ENCODE peak calls at places on chromosome 22, in seven cellular contexts. T, L, B, C, A, G and Q are unnamed samples. For H3K9me3, the result is how much of the 10 kb centered on the place peaks cover.

GRCh38 chr22:29457730-29458129 is 19.3 kb downstream of the RFPL1 start:
- DNase-seq in L (no peak), C (no peak), B (peak), G (no peak), T (peak), A (no peak), Q (no peak)

GRCh38 chr22:20395897-20396287 is 1.9 kb downstream of the ZNF74 start:
- DNase-seq in A (no peak), B (no peak), L (no peak), G (no peak), T (no peak), C (no peak), Q (no peak)

GRCh38 chr22:23824476-23825245 is 14.1 kb downstream of the DERL3 start:
- DNase-seq in T (no peak), C (no peak), G (no peak), B (no peak), L (peak), A (no peak), Q (no peak)

GRCh38 chr22:19523240-19524169 is 705 bp downstream of the CLDN5 start:
- DNase-seq in A (no peak), G (no peak), T (no peak), C (no peak), L (no peak), B (peak), Q (peak)

GRCh38 chr22:37740455-37741311 is 43.8 kb downstream of the TRIOBP start:
- DNase-seq in A (no peak), C (no peak), L (peak), G (no peak), B (no peak), T (no peak), Q (no peak)

GRCh38 chr22:19855504-19856409 is 1.1 kb upstream of the GNB1L start:
- DNase-seq in A (no peak), T (peak), G (peak), B (peak), C (no peak), L (peak), Q (peak)

GRCh38 chr22:44449683-44450425 is 48.2 kb downstream of the RTL6 start:
- DNase-seq in C (no peak), T (no peak), B (no peak), G (no peak), L (no peak), A (no peak), Q (no peak)

GRCh38 chr22:30196141-30196866 is 50.3 kb downstream of the LIF start:
- DNase-seq in L (no peak), G (peak), T (peak), A (peak), B (peak), C (peak), Q (peak)

GRCh38 chr22:40654522-40655167 is 18.1 kb upstream of the MRTFA start:
- DNase-seq in C (no peak), L (no peak), T (no peak), B (peak), G (peak), A (peak), Q (no peak)

GRCh38 chr22:20436309-20437252 is 1.0 kb downstream of the SCARF2 start:
- DNase-seq in G (no peak), B (peak), L (peak), T (no peak), A (no peak), C (no peak), Q (no peak)

GRCh38 chr22:25057013-25057881 is 104.7 kb downstream of the KIAA1671 start:
- DNase-seq in T (no peak), A (peak), L (peak), B (no peak), C (no peak), G (peak), Q (peak)

GRCh38 chr22:29679316-29679715 is 40.5 kb upstream of the CABP7 start:
- DNase-seq in B (no peak), T (no peak), G (no peak), A (no peak), C (no peak), L (no peak), Q (no peak)

GRCh38 chr22:36853407-36854099 is 7.3 kb upstream of the NCF4 start:
- DNase-seq in A (no peak), G (peak), L (no peak), B (peak), T (no peak), C (no peak), Q (peak)

GRCh38 chr22:29117799-29118477 is 45.1 kb downstream of the KREMEN1 start:
- DNase-seq in B (peak), C (no peak), G (no peak), A (no peak), T (no peak), L (no peak), Q (no peak)

GRCh38 chr22:30001459-30001858 is 78.8 kb upstream of the HORMAD2 start:
- DNase-seq in G (no peak), A (no peak), T (no peak), B (no peak), L (no peak), C (no peak), Q (no peak)

GRCh38 chr22:24271406-24271760 is 752 bp downstream of the SPECC1L start:
- DNase-seq in T (no peak), A (no peak), G (no peak), B (peak), L (no peak), C (no peak), Q (no peak)

GRCh38 chr22:29108137-29108536 is 35.3 kb downstream of the KREMEN1 start:
- DNase-seq in A (no peak), L (no peak), C (no peak), G (no peak), T (no peak), B (peak), Q (no peak)

GRCh38 chr22:19847345-19847632 is 7.4 kb downstream of the GNB1L start:
- DNase-seq in C (no peak), G (no peak), T (no peak), B (no peak), L (no peak), A (no peak), Q (no peak)

GRCh38 chr22:33476716-33477115 is 418.5 kb upstream of the SYN3 start:
- DNase-seq in T (no peak), G (no peak), L (no peak), A (no peak), B (peak), C (no peak), Q (no peak)

GRCh38 chr22:24516301-24516737 is 21.2 kb downstream of the UPB1 start:
- DNase-seq in T (no peak), C (peak), L (peak), A (no peak), B (peak), G (no peak), Q (peak)

GRCh38 chr22:24521791-24522245 is 26.7 kb downstream of the UPB1 start:
- DNase-seq in C (no peak), T (no peak), G (peak), A (peak), L (peak), B (peak), Q (no peak)

GRCh38 chr22:20497426-20497825 is 1.8 kb upstream of the KLHL22 start:
- DNase-seq in G (no peak), C (no peak), A (no peak), B (no peak), T (no peak), L (no peak), Q (no peak)

DNA sequence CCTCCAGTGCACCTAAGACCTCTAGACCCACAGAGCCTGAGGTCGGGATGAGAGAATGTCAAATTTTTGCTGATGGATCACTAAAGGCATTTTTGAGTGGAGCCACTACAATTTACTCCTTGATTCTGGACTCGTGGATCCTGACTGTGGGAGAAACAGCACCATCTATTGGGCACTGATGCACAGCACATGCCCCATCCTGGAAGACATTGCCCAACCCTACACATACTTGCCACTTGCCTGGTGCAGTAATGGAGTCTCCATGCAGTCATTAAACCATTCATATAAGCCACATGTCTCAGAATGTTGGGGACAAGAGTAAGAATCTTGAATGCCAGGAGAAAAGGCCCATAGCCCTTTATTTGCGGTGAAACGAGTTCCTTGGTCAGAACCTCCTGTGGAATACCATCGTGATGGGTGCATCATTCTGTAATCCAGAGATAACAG is 103.9 kb downstream of the GGTLC2 start:
- DNase-seq in B (peak), T (no peak), G (peak), L (no peak), A (peak), C (peak), Q (no peak)
- TF ChIP-seq CTCF in B (peak), T (peak), G (peak), L (peak), A (peak), C (peak), Q (peak)

DNA sequence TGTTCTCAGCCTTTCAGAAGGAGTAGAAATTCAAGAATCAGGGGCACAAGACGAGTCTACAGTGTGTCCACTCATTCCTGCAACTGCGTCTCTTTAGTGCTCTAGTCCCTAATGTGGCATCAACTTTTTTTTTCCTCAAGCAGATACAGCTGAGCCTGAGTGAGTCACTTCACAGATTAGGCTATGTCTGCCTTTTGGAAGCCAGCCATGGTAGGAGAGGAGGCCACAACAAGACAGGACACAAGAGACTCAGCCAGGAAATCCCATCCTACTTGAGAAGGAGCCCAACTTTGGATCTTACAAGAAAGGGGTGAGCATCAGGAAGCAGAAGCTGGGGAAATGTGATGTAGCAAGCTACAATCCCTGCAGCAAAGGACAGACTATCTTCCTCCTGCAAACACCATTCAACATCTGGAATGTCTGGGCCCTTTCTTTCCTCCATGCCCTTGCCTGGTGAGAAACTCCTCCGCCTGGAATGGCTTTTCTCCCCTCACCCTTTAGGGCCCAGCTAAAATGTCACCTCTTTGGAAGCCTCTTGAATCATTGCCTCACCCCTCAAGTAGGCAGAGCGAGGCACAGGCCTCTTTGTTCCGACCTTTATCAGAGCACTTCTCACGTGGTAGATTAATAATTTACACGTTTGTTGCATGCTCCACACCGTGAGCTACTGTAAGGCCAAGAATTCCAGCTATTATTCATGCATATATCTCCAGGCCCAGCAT is 156.4 kb upstream of the PITPNB start:
- DNase-seq in L (no peak), B (peak), C (peak), A (no peak), T (no peak), G (peak), Q (peak)
- H3K9me3 ChIP-seq in L (under half), B (under half), C (under half), A (under half), T (under half), G (under half), Q (under half)

GRCh38 chr22:43427296-43428004 is 15.6 kb downstream of the MPPED1 start:
- DNase-seq in C (no peak), T (no peak), G (no peak), A (no peak), B (no peak), L (no peak), Q (peak)
- TF ChIP-seq CTCF in C (no peak), T (no peak), G (no peak), A (no peak), B (no peak), L (no peak), Q (no peak)

GRCh38 chr22:47740109-47740805 is 977.8 kb downstream of the TBC1D22A start:
- DNase-seq in C (no peak), L (no peak), G (no peak), A (no peak), T (no peak), B (no peak), Q (no peak)

GRCh38 chr22:47736166-47737034 is 974.0 kb downstream of the TBC1D22A start:
- DNase-seq in A (peak), G (no peak), L (no peak), T (no peak), B (no peak), C (no peak), Q (no peak)

GRCh38 chr22:47739216-47739615 is 976.8 kb downstream of the TBC1D22A start:
- DNase-seq in G (no peak), B (no peak), T (no peak), A (no peak), L (no peak), C (no peak), Q (no peak)

GRCh38 chr22:47739616-47740015 is 977.2 kb downstream of the TBC1D22A start:
- DNase-seq in L (no peak), G (no peak), A (no peak), B (no peak), T (no peak), C (no peak), Q (no peak)

DNA sequence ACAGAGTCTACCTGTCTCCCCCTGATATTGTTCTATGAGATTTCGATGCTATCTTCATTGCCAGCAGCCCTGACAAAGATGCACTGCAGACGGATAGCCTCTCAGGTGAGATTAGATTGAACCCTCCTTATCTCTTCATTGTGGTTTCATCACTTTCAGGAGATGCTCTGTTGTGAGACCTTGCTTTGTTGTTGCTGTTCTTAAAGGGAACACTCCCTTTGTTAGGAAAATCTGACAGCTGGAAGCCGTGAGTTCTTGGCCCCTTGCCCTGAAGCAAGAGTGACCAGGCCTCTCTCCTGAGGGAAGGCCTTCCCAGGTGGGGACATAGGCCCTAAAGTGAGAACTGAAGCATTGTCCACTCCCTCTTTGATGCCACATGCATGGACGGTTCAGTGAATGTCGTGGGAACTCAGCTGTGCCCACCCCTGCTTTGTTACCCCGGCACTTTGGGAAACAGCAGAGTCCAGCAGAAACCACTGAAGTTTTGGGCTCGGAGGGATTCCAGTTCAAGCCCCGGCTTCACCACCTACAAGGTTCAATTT is 976.1 kb downstream of the TBC1D22A start:
- DNase-seq in B (no peak), T (no peak), L (no peak), C (no peak), A (no peak), G (no peak), Q (no peak)
- H3K9me3 ChIP-seq in B (under half), T (under half), L (under half), C (half or more), A (under half), G (under half), Q (under half)

GRCh38 chr22:39621826-39622225 is 51.3 kb downstream of the CACNA1I start:
- DNase-seq in C (no peak), A (no peak), T (no peak), L (no peak), G (no peak), B (no peak), Q (no peak)

GRCh38 chr22:39623603-39624500 is 53.3 kb downstream of the CACNA1I start:
- DNase-seq in G (no peak), C (no peak), L (peak), T (no peak), B (no peak), A (no peak), Q (no peak)

GRCh38 chr22:39624501-39624821 is 53.9 kb downstream of the CACNA1I start:
- DNase-seq in L (no peak), C (no peak), T (no peak), G (no peak), B (no peak), A (no peak), Q (no peak)

GRCh38 chr22:39620924-39621690 is 50.6 kb downstream of the CACNA1I start:
- DNase-seq in A (no peak), C (no peak), L (peak), T (no peak), G (no peak), B (no peak), Q (no peak)

GRCh38 chr22:39622881-39623367 is 52.4 kb downstream of the CACNA1I start:
- DNase-seq in G (peak), T (no peak), C (no peak), L (peak), B (peak), A (no peak), Q (peak)
- TF ChIP-seq CTCF in G (peak), T (peak), C (peak), L (peak), B (peak), A (peak), Q (peak)

GRCh38 chr22:47006869-47007268 is 244.4 kb downstream of the TBC1D22A start:
- DNase-seq in L (no peak), G (no peak), C (no peak), T (no peak), A (no peak), B (no peak), Q (no peak)
- H3K9me3 ChIP-seq in L (under half), G (under half), C (under half), T (under half), A (under half), B (under half), Q (under half)

DNA sequence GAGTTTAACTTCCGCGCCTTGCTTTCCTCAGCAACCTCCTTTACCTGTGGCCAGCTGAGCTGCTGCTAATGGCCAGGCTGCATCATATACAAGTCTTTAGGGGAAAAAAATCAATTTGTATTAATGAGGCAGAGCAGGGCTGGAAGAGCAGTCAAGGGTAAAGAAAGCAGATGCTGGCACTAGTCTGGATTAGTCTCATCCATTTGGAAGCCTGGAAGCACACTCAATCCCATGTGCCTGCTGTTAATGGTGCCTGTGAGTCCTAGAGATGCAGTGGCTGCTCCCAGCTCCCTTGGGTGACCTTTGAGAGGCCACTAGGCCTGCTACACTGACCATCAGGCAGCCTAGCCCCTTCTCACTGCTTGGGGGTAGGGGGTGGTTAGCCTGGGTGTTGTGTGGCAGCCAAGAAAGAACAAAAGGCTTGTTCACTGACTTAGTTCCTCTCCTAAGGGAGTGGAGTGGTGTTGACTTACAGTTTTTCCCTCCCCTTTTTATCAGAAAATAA is 8.0 kb downstream of the PIK3IP1 start:
- DNase-seq in A (no peak), C (no peak), B (no peak), G (no peak), T (no peak), L (no peak), Q (no peak)
- TF ChIP-seq CTCF in A (no peak), C (no peak), B (no peak), G (no peak), T (no peak), L (no peak), Q (no peak)

GRCh38 chr22:49866134-49866533 is 12.5 kb downstream of the ZBED4 start:
- DNase-seq in A (no peak), T (no peak), G (no peak), B (no peak), L (no peak), C (no peak), Q (no peak)
- H3K9me3 ChIP-seq in A (under half), T (under half), G (under half), B (under half), L (under half), C (under half), Q (under half)

GRCh38 chr22:27257987-27258386 is 543.6 kb downstream of the MN1 start:
- DNase-seq in G (no peak), A (no peak), C (no peak), B (no peak), T (no peak), L (no peak), Q (no peak)
- TF ChIP-seq CTCF in G (no peak), A (no peak), C (no peak), B (no peak), T (no peak), L (no peak), Q (no peak)